ENCODE peak calls at places on chromosomes 16 and 17, in eight cellular contexts. One of them, this sample, is unnamed.

GRCh38 chr16:85353839-85354622 is 241.8 kb upstream of the CIBAR2 start:
- DNase-seq in heart right ventricle: no peak
- DNase-seq in tibial nerve: no peak
- DNase-seq in neural crest cell: no peak
- DNase-seq in astrocyte of the spinal cord: no peak
- DNase-seq in progenitor cell of endocrine pancreas: no peak
- DNase-seq in Calu3: peak
- DNase-seq in body of pancreas: no peak
- DNase-seq in this sample: no peak

GRCh38 chr17:68457168-68457538 is at the start of gene WIPI1:
- DNase-seq in heart right ventricle: peak
- DNase-seq in tibial nerve: no peak
- DNase-seq in neural crest cell: no peak
- DNase-seq in astrocyte of the spinal cord: no peak
- DNase-seq in progenitor cell of endocrine pancreas: no peak
- DNase-seq in Calu3: no peak
- DNase-seq in body of pancreas: no peak
- DNase-seq in this sample: no peak

GRCh38 chr17:59829217-59830006 is 63.3 kb downstream of the TUBD1 start:
- DNase-seq in heart right ventricle: peak
- DNase-seq in tibial nerve: no peak
- DNase-seq in neural crest cell: no peak
- DNase-seq in astrocyte of the spinal cord: peak
- DNase-seq in progenitor cell of endocrine pancreas: no peak
- DNase-seq in Calu3: peak
- DNase-seq in body of pancreas: no peak
- DNase-seq in this sample: no peak

GRCh38 chr16:533391-534088 is 6.0 kb downstream of the CAPN15 start:
- DNase-seq in heart right ventricle: no peak
- DNase-seq in tibial nerve: no peak
- DNase-seq in neural crest cell: no peak
- DNase-seq in astrocyte of the spinal cord: no peak
- DNase-seq in progenitor cell of endocrine pancreas: peak
- DNase-seq in Calu3: peak
- DNase-seq in body of pancreas: peak
- DNase-seq in this sample: no peak

GRCh38 chr17:38917259-38917658 is 8.2 kb upstream of the LASP1NB start:
- DNase-seq in heart right ventricle: no peak
- DNase-seq in tibial nerve: no peak
- DNase-seq in neural crest cell: no peak
- DNase-seq in astrocyte of the spinal cord: no peak
- DNase-seq in progenitor cell of endocrine pancreas: no peak
- DNase-seq in Calu3: no peak
- DNase-seq in body of pancreas: no peak
- DNase-seq in this sample: no peak

GRCh38 chr16:75703341-75703740 is 2.1 kb upstream of the DUXB start:
- DNase-seq in heart right ventricle: no peak
- DNase-seq in tibial nerve: no peak
- DNase-seq in neural crest cell: no peak
- DNase-seq in astrocyte of the spinal cord: peak
- DNase-seq in progenitor cell of endocrine pancreas: no peak
- DNase-seq in Calu3: no peak
- DNase-seq in body of pancreas: no peak
- DNase-seq in this sample: no peak

GRCh38 chr16:66182592-66182991 is 183.9 kb upstream of the CDH5 start:
- DNase-seq in heart right ventricle: no peak
- DNase-seq in tibial nerve: no peak
- DNase-seq in neural crest cell: no peak
- DNase-seq in astrocyte of the spinal cord: no peak
- DNase-seq in progenitor cell of endocrine pancreas: no peak
- DNase-seq in Calu3: no peak
- DNase-seq in body of pancreas: no peak
- DNase-seq in this sample: no peak

GRCh38 chr17:37361543-37361942 is 14.2 kb upstream of the C17orf78 start:
- DNase-seq in heart right ventricle: no peak
- DNase-seq in tibial nerve: no peak
- DNase-seq in neural crest cell: no peak
- DNase-seq in astrocyte of the spinal cord: no peak
- DNase-seq in progenitor cell of endocrine pancreas: no peak
- DNase-seq in Calu3: no peak
- DNase-seq in body of pancreas: no peak
- DNase-seq in this sample: no peak

GRCh38 chr16:72957303-72958277 is 90.3 kb downstream of the ZFHX3 start:
- DNase-seq in heart right ventricle: no peak
- DNase-seq in tibial nerve: no peak
- DNase-seq in neural crest cell: no peak
- DNase-seq in astrocyte of the spinal cord: no peak
- DNase-seq in progenitor cell of endocrine pancreas: no peak
- DNase-seq in Calu3: no peak
- DNase-seq in body of pancreas: no peak
- DNase-seq in this sample: no peak

GRCh38 chr16:27460663-27461482 is 58.9 kb downstream of the IL21R start:
- DNase-seq in heart right ventricle: no peak
- DNase-seq in tibial nerve: no peak
- DNase-seq in neural crest cell: no peak
- DNase-seq in astrocyte of the spinal cord: no peak
- DNase-seq in progenitor cell of endocrine pancreas: no peak
- DNase-seq in Calu3: no peak
- DNase-seq in body of pancreas: no peak
- DNase-seq in this sample: no peak

GRCh38 chr16:73890524-73891500 is 405.8 kb upstream of the PSMD7 start:
- DNase-seq in heart right ventricle: no peak
- DNase-seq in tibial nerve: no peak
- DNase-seq in neural crest cell: peak
- DNase-seq in astrocyte of the spinal cord: no peak
- DNase-seq in progenitor cell of endocrine pancreas: no peak
- DNase-seq in Calu3: no peak
- DNase-seq in body of pancreas: no peak
- DNase-seq in this sample: no peak

GRCh38 chr16:56584276-56584675 is 5.1 kb upstream of the MT3 start:
- DNase-seq in heart right ventricle: no peak
- DNase-seq in tibial nerve: no peak
- DNase-seq in neural crest cell: no peak
- DNase-seq in astrocyte of the spinal cord: no peak
- DNase-seq in progenitor cell of endocrine pancreas: no peak
- DNase-seq in Calu3: no peak
- DNase-seq in body of pancreas: no peak
- DNase-seq in this sample: no peak

GRCh38 chr17:7719661-7720060 is 2.1 kb downstream of the DNAH2 start:
- DNase-seq in heart right ventricle: no peak
- DNase-seq in tibial nerve: no peak
- DNase-seq in neural crest cell: no peak
- DNase-seq in astrocyte of the spinal cord: no peak
- DNase-seq in progenitor cell of endocrine pancreas: no peak
- DNase-seq in Calu3: no peak
- DNase-seq in body of pancreas: no peak
- DNase-seq in this sample: no peak

GRCh38 chr17:7714721-7715594 is 2.6 kb upstream of the DNAH2 start:
- DNase-seq in heart right ventricle: no peak
- DNase-seq in tibial nerve: no peak
- DNase-seq in neural crest cell: no peak
- DNase-seq in astrocyte of the spinal cord: no peak
- DNase-seq in progenitor cell of endocrine pancreas: no peak
- DNase-seq in Calu3: no peak
- DNase-seq in body of pancreas: no peak
- DNase-seq in this sample: no peak

GRCh38 chr17:7716299-7716886 is 1.2 kb upstream of the DNAH2 start:
- DNase-seq in heart right ventricle: no peak
- DNase-seq in tibial nerve: no peak
- DNase-seq in neural crest cell: no peak
- DNase-seq in astrocyte of the spinal cord: no peak
- DNase-seq in progenitor cell of endocrine pancreas: no peak
- DNase-seq in Calu3: no peak
- DNase-seq in body of pancreas: no peak
- DNase-seq in this sample: no peak

GRCh38 chr17:7717756-7718350 is 309 bp downstream of the DNAH2 start:
- DNase-seq in heart right ventricle: no peak
- DNase-seq in tibial nerve: no peak
- DNase-seq in neural crest cell: no peak
- DNase-seq in astrocyte of the spinal cord: no peak
- DNase-seq in progenitor cell of endocrine pancreas: no peak
- DNase-seq in Calu3: no peak
- DNase-seq in body of pancreas: peak
- DNase-seq in this sample: no peak

DNA sequence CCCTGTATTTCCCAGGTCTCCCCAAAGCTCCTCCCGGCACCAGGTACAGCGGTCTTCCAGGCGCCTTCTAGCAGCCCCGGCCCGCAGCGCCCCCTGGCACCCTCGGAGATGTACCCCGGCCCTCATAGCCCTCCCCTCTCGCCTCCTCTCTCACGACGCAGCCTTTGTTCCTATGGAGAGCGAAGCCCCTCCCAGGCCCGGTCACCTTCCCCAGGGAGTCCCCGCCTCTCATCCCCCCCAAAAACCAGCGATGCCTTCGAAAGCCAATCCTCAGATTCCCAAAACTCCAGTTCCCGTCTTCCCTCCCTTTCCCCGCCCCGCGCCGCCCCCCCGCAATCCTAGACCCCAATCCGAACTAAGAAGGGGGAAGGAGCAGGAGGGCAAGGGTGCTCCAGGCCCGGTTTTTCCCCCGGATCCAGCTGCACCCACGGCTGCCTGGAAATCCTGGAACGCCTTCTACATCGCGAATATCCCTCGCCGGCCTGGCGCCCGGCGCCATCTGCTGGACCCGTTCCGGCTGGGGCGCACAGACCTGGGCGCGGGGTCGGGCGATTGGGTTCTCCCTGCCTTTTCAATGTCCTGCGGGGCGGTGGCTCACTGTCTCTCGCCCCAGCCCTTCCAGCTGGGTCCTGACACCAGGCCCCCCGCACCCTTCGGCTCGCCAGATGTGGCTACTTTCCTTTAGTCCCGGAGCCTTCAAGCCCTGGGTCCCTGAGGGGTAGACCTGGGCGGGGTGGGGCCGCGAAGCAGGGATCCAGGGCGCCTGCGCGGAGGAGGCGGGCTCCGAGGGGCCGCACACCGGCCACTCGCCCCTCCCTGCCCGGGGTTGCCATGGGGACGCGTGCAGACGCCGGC is at the start of gene DNAH2:
- DNase-seq in heart right ventricle: peak
- DNase-seq in tibial nerve: peak
- DNase-seq in neural crest cell: peak
- DNase-seq in astrocyte of the spinal cord: peak
- DNase-seq in progenitor cell of endocrine pancreas: peak
- DNase-seq in Calu3: peak
- DNase-seq in body of pancreas: peak
- DNase-seq in this sample: peak
- TF ChIP-seq CTCF in heart right ventricle: peak
- TF ChIP-seq CTCF in tibial nerve: peak
- TF ChIP-seq CTCF in neural crest cell: peak
- TF ChIP-seq CTCF in astrocyte of the spinal cord: peak
- TF ChIP-seq CTCF in progenitor cell of endocrine pancreas: peak
- TF ChIP-seq CTCF in Calu3: peak
- TF ChIP-seq CTCF in body of pancreas: peak
- TF ChIP-seq CTCF in this sample: peak

GRCh38 chr17:9001539-9001938 is 19.8 kb upstream of the NTN1 start:
- DNase-seq in heart right ventricle: no peak
- DNase-seq in tibial nerve: no peak
- DNase-seq in neural crest cell: no peak
- DNase-seq in astrocyte of the spinal cord: no peak
- DNase-seq in progenitor cell of endocrine pancreas: no peak
- DNase-seq in Calu3: no peak
- DNase-seq in body of pancreas: no peak
- DNase-seq in this sample: no peak

GRCh38 chr17:9003355-9004131 is 17.8 kb upstream of the NTN1 start:
- DNase-seq in heart right ventricle: no peak
- DNase-seq in tibial nerve: no peak
- DNase-seq in neural crest cell: peak
- DNase-seq in astrocyte of the spinal cord: no peak
- DNase-seq in progenitor cell of endocrine pancreas: peak
- DNase-seq in Calu3: no peak
- DNase-seq in body of pancreas: peak
- DNase-seq in this sample: no peak

GRCh38 chr17:9004132-9004960 is 17.0 kb upstream of the NTN1 start:
- DNase-seq in heart right ventricle: no peak
- DNase-seq in tibial nerve: no peak
- DNase-seq in neural crest cell: peak
- DNase-seq in astrocyte of the spinal cord: no peak
- DNase-seq in progenitor cell of endocrine pancreas: no peak
- DNase-seq in Calu3: no peak
- DNase-seq in body of pancreas: no peak
- DNase-seq in this sample: no peak

GRCh38 chr17:9002236-9002609 is 19.1 kb upstream of the NTN1 start:
- DNase-seq in heart right ventricle: no peak
- DNase-seq in tibial nerve: no peak
- DNase-seq in neural crest cell: no peak
- DNase-seq in astrocyte of the spinal cord: no peak
- DNase-seq in progenitor cell of endocrine pancreas: no peak
- DNase-seq in Calu3: no peak
- DNase-seq in body of pancreas: no peak
- DNase-seq in this sample: no peak

DNA sequence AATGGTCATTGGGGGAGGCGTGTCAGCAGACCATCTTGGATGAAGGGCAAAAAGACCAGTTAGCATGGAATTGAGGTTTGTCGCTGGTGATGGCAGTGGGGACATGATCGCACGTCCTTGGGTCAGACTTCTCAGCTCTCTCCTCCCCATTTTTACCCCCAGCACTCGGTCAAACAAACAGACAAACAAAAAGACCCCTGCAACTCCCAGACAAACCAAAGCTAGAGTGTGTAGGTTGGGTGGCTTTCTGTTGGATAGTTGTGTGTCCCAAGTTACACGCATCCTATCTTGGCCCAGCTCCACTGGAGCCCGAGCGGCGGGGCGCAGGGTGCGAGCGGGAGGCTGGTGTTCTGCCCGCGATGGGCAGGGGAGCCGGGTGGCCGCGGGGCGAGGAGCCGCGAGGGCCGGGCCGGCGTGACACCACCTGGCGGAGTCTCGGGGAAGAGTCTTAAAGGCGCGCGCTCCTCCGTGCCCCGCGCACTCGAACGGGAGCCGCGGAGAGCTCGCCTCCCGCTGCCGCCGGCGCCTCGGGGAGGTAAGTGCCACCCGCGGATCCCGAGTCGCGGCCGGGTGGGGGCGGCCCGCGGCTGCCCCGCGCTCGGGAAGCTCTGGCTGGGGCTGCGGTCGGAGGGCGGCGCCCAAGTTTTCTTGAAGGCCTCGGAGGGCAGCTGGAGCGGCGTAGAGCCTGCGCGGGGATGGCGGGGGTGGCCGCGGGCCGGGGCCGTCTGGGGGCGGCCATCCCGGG is 18.5 kb upstream of the NTN1 start:
- DNase-seq in heart right ventricle: no peak
- DNase-seq in tibial nerve: no peak
- DNase-seq in neural crest cell: peak
- DNase-seq in astrocyte of the spinal cord: no peak
- DNase-seq in progenitor cell of endocrine pancreas: peak
- DNase-seq in Calu3: peak
- DNase-seq in body of pancreas: peak
- DNase-seq in this sample: no peak
- TF ChIP-seq CTCF in heart right ventricle: peak
- TF ChIP-seq CTCF in tibial nerve: peak
- TF ChIP-seq CTCF in neural crest cell: peak
- TF ChIP-seq CTCF in astrocyte of the spinal cord: no peak
- TF ChIP-seq CTCF in progenitor cell of endocrine pancreas: peak
- TF ChIP-seq CTCF in Calu3: no peak
- TF ChIP-seq CTCF in body of pancreas: no peak
- TF ChIP-seq CTCF in this sample: no peak

GRCh38 chr17:21241564-21241963 is 11.6 kb downstream of the NATD1 start:
- DNase-seq in heart right ventricle: no peak
- DNase-seq in tibial nerve: no peak
- DNase-seq in neural crest cell: no peak
- DNase-seq in astrocyte of the spinal cord: no peak
- DNase-seq in progenitor cell of endocrine pancreas: no peak
- DNase-seq in Calu3: no peak
- DNase-seq in body of pancreas: no peak
- DNase-seq in this sample: no peak
- TF ChIP-seq CTCF in heart right ventricle: no peak
- TF ChIP-seq CTCF in tibial nerve: no peak
- TF ChIP-seq CTCF in neural crest cell: no peak
- TF ChIP-seq CTCF in astrocyte of the spinal cord: no peak
- TF ChIP-seq CTCF in progenitor cell of endocrine pancreas: no peak
- TF ChIP-seq CTCF in Calu3: no peak
- TF ChIP-seq CTCF in body of pancreas: no peak
- TF ChIP-seq CTCF in this sample: no peak

GRCh38 chr17:80970762-80971703 is 20.6 kb upstream of the CHMP6 start:
- DNase-seq in heart right ventricle: no peak
- DNase-seq in tibial nerve: no peak
- DNase-seq in neural crest cell: no peak
- DNase-seq in astrocyte of the spinal cord: no peak
- DNase-seq in progenitor cell of endocrine pancreas: no peak
- DNase-seq in Calu3: no peak
- DNase-seq in body of pancreas: no peak
- DNase-seq in this sample: no peak
- TF ChIP-seq CTCF in heart right ventricle: no peak
- TF ChIP-seq CTCF in tibial nerve: no peak
- TF ChIP-seq CTCF in neural crest cell: peak
- TF ChIP-seq CTCF in astrocyte of the spinal cord: no peak
- TF ChIP-seq CTCF in progenitor cell of endocrine pancreas: no peak
- TF ChIP-seq CTCF in Calu3: no peak
- TF ChIP-seq CTCF in body of pancreas: no peak
- TF ChIP-seq CTCF in this sample: no peak